ENCODE peak calls at places on chromosomes 16 and 17, in five cellular contexts. K, B, X, L and P are unnamed samples.

GRCh38 chr17:58308985-58309917 is 19.3 kb downstream of the TSPOAP1 start:
- DNase-seq in K (no peak), B (no peak), X (no peak), L (no peak), P (no peak)

GRCh38 chr17:61076649-61077048 is 323.0 kb upstream of the TBX2 start:
- DNase-seq in K (no peak), B (no peak), X (no peak), L (no peak), P (no peak)

GRCh38 chr17:6269474-6269873 is 165.4 kb downstream of the AIPL1 start:
- DNase-seq in K (peak), B (peak), X (no peak), L (peak), P (peak)

GRCh38 chr16:62475573-62475972 is 439.3 kb upstream of the CDH8 start:
- DNase-seq in K (no peak), B (no peak), X (no peak), L (no peak), P (no peak)

GRCh38 chr16:47463771-47464624 is 2.9 kb downstream of the PHKB start:
- DNase-seq in K (no peak), B (no peak), X (no peak), L (no peak), P (peak)

GRCh38 chr17:3964203-3965122 is at the start of gene ATP2A3:
- DNase-seq in K (no peak), B (no peak), X (no peak), L (no peak), P (peak)

GRCh38 chr16:57858635-57859034 is 56.3 kb upstream of the KIFC3 start:
- DNase-seq in K (no peak), B (no peak), X (no peak), L (no peak), P (no peak)

GRCh38 chr16:65314246-65315003 is 192.6 kb upstream of the CDH11 start:
- DNase-seq in K (no peak), B (no peak), X (no peak), L (no peak), P (no peak)

GRCh38 chr17:66540131-66540781 is 237.8 kb downstream of the PRKCA start:
- DNase-seq in K (peak), B (peak), X (no peak), L (peak), P (peak)

GRCh38 chr16:26816885-26817571 is 249.7 kb upstream of the C16orf82 start:
- DNase-seq in K (no peak), B (peak), X (no peak), L (no peak), P (no peak)

GRCh38 chr16:3101018-3101840 is 2.1 kb upstream of the ZSCAN10 start:
- DNase-seq in K (no peak), B (peak), X (peak), L (peak), P (peak)

GRCh38 chr16:61581417-61582046 is 454.7 kb downstream of the CDH8 start:
- DNase-seq in K (no peak), B (no peak), X (no peak), L (no peak), P (no peak)

DNA sequence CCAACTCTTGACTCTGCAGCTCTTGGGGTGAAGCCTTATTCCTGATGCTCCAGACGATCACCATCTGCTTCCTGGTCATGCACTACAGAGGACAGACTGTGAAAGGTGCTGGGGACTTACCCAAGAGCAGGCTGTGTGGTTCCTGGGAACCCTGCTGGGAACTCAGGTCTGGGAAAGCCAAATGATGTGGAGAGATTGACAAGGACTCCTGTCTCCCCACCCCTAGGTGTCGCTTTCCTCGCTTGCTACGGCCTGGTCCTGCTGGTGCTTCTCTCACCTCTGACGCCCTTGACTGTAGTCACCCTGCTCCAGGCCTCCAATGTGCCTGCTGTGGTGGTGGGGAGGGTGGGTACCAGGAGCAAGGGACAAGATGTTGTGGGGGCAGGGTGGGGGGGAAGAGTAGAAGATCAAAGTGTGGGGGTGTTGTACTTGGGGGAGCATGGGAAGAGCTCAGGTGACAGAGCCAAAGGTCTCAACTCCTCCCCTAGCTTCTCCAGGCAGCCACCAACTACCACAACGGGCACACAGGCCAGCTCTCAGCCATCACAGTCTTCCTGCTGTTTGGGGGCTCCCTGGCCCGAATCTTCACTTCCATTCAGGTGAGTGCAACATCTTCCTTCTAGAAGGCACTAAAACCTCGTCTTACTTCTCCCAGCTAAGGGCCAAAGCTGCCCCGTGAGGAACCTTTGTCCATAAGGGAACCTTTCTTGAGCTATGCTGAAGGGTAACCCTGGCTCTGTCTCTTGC is 3.0 kb downstream of the SOX15 start:
- DNase-seq in K (peak), B (peak), X (peak), L (no peak), P (no peak)
- TF ChIP-seq CTCF in K (peak), B (peak), X (peak), L (no peak), P (peak)

GRCh38 chr16:14445935-14446715 is 183.9 kb downstream of the PARN start:
- DNase-seq in K (no peak), B (no peak), X (no peak), L (no peak), P (no peak)
- TF ChIP-seq CTCF in K (no peak), B (no peak), X (no peak), L (no peak), P (no peak)

GRCh38 chr16:54931041-54931756 is 534 bp downstream of the IRX5 start:
- DNase-seq in K (peak), B (no peak), X (peak), L (peak), P (peak)
- TF ChIP-seq CTCF in K (no peak), B (no peak), X (no peak), L (no peak), P (no peak)

GRCh38 chr17:12588531-12588930 is 77.2 kb upstream of the MYOCD start:
- DNase-seq in K (no peak), B (no peak), X (no peak), L (no peak), P (no peak)
- TF ChIP-seq CTCF in K (no peak), B (no peak), X (no peak), L (no peak), P (no peak)

GRCh38 chr17:63984651-63985386 is 12.1 kb upstream of the SCN4A start:
- DNase-seq in K (no peak), B (peak), X (no peak), L (peak), P (no peak)
- TF ChIP-seq CTCF in K (no peak), B (no peak), X (no peak), L (no peak), P (no peak)

GRCh38 chr17:59916446-59916845 is 23.5 kb downstream of the RPS6KB1 start:
- DNase-seq in K (no peak), B (no peak), X (no peak), L (no peak), P (no peak)

DNA sequence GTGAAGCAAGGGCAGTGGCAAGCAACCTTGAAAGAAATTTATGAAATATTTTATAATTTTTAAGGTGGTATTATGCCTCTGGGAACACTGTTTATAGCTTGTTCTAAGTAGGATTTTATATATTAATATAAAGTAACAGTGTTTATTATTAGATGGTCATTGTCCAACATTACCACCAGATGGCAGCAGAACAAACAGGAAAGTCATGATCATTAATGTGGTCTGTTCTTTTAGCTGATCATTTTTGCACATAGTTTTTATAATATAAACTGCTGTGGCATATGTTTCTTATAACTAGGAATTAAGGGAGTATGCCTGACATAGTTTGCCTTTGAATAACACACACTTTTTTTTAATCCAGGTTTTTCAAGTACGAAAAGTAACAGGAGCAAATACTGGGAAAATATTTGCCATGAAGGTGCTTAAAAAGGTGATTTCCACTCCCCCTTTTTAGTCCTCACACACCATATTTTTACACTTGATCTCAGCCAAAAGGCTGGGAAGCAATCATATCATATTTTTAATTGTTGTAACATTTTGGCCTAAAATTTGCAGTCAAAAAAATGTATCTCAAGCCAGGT is 21.4 kb downstream of the RPS6KB1 start:
- DNase-seq in K (no peak), B (peak), X (no peak), L (peak), P (peak)
- TF ChIP-seq CTCF in K (peak), B (peak), X (peak), L (peak), P (peak)